ENCODE peak calls at places on chromosomes 11 and 22, in four cellular contexts. C, S, P and R are unnamed samples.

GRCh38 chr11:116648229-116649174 is 124.3 kb downstream of the BUD13 start:
- DNase-seq in C (no peak), S (no peak), P (no peak), R (no peak)

GRCh38 chr22:41674941-41675340 is 13.7 kb downstream of the SNU13 start:
- DNase-seq in C (no peak), S (no peak), P (no peak), R (no peak)

GRCh38 chr22:20571531-20572007 is 64.2 kb downstream of the MED15 start:
- DNase-seq in C (peak), S (peak), P (no peak), R (peak)

GRCh38 chr11:122655527-122656072 is at the start of gene UBASH3B:
- DNase-seq in C (peak), S (peak), P (no peak), R (peak)

GRCh38 chr22:47724030-47724429 is 961.6 kb downstream of the TBC1D22A start:
- DNase-seq in C (no peak), S (no peak), P (no peak), R (no peak)

GRCh38 chr22:37259540-37260029 is 15.5 kb upstream of the RAC2 start:
- DNase-seq in C (peak), S (no peak), P (no peak), R (peak)

GRCh38 chr11:121514401-121514981 is 61.7 kb upstream of the SORL1-AS1 start:
- DNase-seq in C (no peak), S (no peak), P (no peak), R (no peak)

GRCh38 chr11:1497600-1497999 is 11.0 kb upstream of the MOB2 start:
- DNase-seq in C (no peak), S (no peak), P (no peak), R (peak)

GRCh38 chr11:82791779-82792178 is 58.1 kb upstream of the FAM181B start:
- DNase-seq in C (no peak), S (no peak), P (no peak), R (peak)

GRCh38 chr11:69799582-69799981 is 19.6 kb downstream of the FGF3 start:
- DNase-seq in C (peak), S (peak), P (no peak), R (peak)

GRCh38 chr22:40183029-40183581 is 5.4 kb downstream of the TNRC6B start:
- DNase-seq in C (no peak), S (peak), P (no peak), R (no peak)

GRCh38 chr11:46712874-46713576 is 6.0 kb upstream of the F2 start:
- DNase-seq in C (no peak), S (no peak), P (no peak), R (no peak)

GRCh38 chr11:87263979-87264378 is 226.2 kb downstream of the TMEM135 start:
- DNase-seq in C (no peak), S (no peak), P (no peak), R (no peak)

GRCh38 chr11:65856689-65857499 is 1.1 kb downstream of the CFL1 start:
- DNase-seq in C (peak), S (peak), P (no peak), R (peak)

GRCh38 chr11:65854161-65854592 is 3.8 kb downstream of the CFL1 start:
- DNase-seq in C (no peak), S (peak), P (no peak), R (peak)

GRCh38 chr11:65854871-65855837 is 2.8 kb downstream of the CFL1 start:
- DNase-seq in C (no peak), S (no peak), P (no peak), R (no peak)

GRCh38 chr11:65857500-65858353 is at the start of gene CFL1:
- DNase-seq in C (peak), S (peak), P (peak), R (peak)

DNA sequence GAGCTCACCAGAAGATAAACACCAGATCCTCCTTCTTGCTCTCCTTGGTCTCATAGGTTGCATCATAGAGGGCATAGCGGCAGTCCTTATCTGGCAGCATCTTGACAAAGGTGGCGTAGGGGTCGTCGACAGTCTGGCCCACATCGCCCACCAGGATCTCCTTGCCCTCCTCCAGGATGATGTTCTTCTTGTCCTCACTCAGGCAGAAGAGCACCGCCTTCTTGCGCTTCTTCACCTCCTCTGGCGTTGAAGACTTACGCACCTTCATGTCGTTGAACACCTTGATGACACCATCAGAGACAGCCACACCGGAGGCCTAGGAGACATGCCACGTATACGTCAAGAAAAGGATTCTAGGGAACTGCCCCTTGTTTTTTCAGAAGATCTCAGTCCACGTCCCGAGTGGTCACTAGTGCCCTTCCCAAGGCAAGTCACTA is 2.0 kb downstream of the CFL1 start:
- DNase-seq in C (no peak), S (no peak), P (no peak), R (no peak)
- TF ChIP-seq PBX3 in C (no peak), S (no peak), P (no peak), R (no peak)

DNA sequence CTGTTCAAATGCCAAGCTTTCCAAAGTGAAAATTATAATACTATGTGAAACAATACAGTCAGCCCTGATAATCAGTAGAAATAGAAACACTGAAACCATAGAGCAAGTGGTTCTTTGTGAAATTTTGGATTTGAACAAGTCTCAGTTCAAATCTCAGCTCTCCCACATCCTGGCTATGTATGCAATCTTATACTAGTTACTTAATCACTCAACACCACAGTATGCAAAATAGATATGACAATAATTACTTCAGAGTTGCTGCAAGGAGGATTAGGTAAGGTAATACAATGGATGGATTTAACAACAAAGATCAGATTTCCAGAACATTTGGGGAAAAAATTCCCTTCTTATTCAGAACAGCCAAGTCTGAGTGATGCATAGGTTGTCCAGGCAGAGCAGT is 851.8 kb upstream of the CCDC90B start:
- DNase-seq in C (no peak), S (no peak), P (no peak), R (no peak)
- TF ChIP-seq PBX3 in C (no peak), S (no peak), P (no peak), R (no peak)

GRCh38 chr11:134171951-134172350 is 51.8 kb downstream of the NCAPD3 start:
- DNase-seq in C (no peak), S (no peak), P (no peak), R (no peak)

GRCh38 chr11:134173296-134173695 is 50.5 kb downstream of the NCAPD3 start:
- DNase-seq in C (no peak), S (no peak), P (no peak), R (no peak)

GRCh38 chr11:134170909-134171281 is 52.9 kb downstream of the NCAPD3 start:
- DNase-seq in C (no peak), S (no peak), P (no peak), R (no peak)

GRCh38 chr11:134164490-134165370 is 59.0 kb downstream of the NCAPD3 start:
- DNase-seq in C (peak), S (peak), P (no peak), R (no peak)

GRCh38 chr11:134170177-134170908 is 53.4 kb downstream of the NCAPD3 start:
- DNase-seq in C (no peak), S (no peak), P (no peak), R (no peak)
- TF ChIP-seq PBX3 in C (no peak), S (no peak), P (no peak), R (no peak)

DNA sequence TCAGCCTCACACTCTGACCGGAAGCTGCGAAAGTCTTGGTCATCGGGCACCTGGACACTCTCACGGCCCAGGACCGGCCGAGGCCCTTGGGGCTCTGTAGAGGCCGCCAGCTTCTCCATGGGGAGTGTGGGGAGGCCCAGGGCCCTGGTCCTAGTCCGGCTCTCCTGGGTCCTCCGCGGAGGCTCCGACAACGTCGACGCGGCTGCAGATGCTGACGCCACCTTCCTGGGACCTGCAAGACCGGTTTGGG is 12.9 kb downstream of the STARD10 start:
- DNase-seq in C (no peak), S (no peak), P (no peak), R (no peak)
- TF ChIP-seq PBX3 in C (no peak), S (no peak), P (no peak), R (no peak)

GRCh38 chr22:45262195-45262930 is 21.7 kb upstream of the KIAA0930 start:
- DNase-seq in C (no peak), S (no peak), P (no peak), R (no peak)
- TF ChIP-seq PBX3 in C (no peak), S (no peak), P (no peak), R (no peak)

DNA sequence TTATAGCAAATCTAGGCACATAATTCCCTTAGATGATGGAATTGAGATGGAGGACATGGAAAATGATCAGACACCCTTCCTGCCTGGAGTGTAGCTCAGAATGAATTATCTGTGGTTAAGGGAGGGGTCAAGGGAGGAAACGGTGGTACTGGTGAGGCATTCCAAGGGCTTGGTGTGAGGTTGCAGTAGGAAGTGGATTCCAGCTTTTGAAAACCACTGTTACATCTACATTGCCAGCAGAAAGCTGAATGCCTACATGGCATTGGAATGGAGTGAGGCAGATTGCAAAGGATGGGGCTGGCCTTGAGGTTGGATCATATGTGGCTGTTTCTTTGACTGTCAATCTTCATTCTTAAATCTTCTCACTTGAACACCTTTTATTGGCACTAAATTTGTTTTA is 684.4 kb downstream of the NTM start:
- DNase-seq in C (no peak), S (no peak), P (no peak), R (no peak)
- TF ChIP-seq PBX3 in C (no peak), S (no peak), P (no peak), R (peak)

DNA sequence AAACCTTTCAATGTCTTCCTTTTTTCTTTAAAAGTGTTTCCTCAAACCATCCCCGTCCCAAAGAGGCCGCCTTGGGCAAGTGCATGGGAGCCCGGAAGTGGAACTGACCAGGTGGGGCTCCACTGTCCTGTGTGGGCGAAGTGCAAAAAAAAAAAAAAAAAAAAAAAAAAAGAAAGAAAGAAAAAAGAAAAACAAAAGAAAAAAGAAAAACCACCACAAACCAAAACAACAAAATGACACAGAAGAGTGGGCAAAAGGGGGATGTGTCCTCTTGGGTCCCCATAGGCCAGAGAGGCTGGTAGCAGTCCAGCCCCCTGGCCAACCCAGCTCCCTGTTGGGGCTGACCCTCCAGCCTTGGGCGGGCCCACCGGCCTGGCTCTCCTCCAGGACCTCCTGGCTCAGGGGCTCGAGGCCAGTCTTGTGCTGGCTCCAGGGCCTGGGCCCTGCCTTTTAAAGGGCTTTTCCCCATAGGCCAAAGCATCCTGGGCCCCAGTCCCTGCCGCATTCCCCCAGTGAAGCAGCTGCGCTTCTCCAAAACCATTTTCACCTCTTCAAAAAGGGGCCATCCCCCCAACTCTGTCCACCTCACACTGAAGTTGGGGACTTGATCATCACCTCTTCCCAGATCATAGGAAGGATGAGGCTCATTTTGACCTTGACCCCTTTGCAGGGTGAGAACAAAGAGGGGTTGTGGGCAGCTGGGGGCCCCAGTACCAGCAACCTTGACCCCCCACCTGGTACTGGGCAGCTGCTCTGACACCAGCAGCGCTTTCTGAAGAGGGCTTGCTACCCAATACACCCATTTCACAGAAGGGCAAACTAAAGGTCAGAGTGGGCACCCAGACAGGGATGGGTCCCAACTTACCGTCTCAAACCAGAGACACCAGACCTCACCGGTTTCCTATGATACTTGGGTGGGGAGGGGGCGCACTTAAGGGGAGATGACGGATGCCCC is 9.4 kb downstream of the CBX6 start:
- DNase-seq in C (no peak), S (no peak), P (no peak), R (peak)
- TF ChIP-seq PBX3 in C (peak), S (no peak), P (no peak), R (no peak)

DNA sequence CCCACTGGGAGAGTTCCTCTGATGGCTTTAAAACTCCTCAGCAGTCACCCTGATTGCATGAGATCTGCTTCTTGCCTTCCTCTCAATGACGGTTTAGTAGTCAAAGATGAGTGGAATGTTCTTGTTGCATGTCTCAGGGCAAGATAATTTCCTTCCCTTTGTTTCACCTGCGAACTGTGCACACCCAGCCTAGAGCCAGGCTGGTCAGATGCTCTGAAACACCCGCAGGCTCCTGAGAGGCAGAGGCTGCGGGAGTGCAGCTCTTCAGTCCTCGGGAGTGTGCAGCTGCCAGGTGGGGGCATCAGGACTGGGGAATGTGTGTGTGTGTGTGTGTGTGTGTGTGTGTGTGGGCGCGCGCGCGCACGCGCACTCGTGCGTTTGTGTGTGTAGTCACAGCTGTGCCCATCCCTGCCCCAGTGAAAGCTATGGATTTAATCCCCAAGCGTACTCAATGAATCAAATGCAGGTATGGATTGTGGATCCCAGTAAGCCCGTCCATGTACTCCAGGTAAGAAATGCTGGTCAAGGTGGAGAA is 136.2 kb upstream of the NTM start:
- DNase-seq in C (no peak), S (no peak), P (no peak), R (no peak)
- TF ChIP-seq PBX3 in C (no peak), S (no peak), P (no peak), R (no peak)